ENCODE peak calls at places on chromosomes 6 and 20, in seven cellular contexts. F, X, J, S, L, H and B are unnamed samples.

GRCh38 chr20:56222945-56223344 is 25.6 kb upstream of the MC3R start:
- ATAC-seq in S (no peak), L (no peak), J (no peak), H (no peak), X (no peak), F (no peak), B (no peak)

GRCh38 chr20:9467995-9468394 is 46.4 kb upstream of the LAMP5 start:
- ATAC-seq in H (no peak), L (no peak), X (no peak), J (no peak), F (no peak), S (no peak), B (no peak)

GRCh38 chr6:118735320-118735719 is 83.9 kb upstream of the CEP85L start:
- ATAC-seq in J (peak), H (no peak), F (no peak), X (no peak), L (no peak), S (no peak), B (no peak)

GRCh38 chr20:44070139-44070900 is 116.7 kb downstream of the JPH2 start:
- ATAC-seq in S (peak), J (peak), X (peak), H (peak), F (no peak), L (no peak), B (peak)

GRCh38 chr6:90502866-90503407 is 83.9 kb downstream of the MAP3K7 start:
- ATAC-seq in X (no peak), F (no peak), J (no peak), L (no peak), H (peak), S (no peak), B (peak)

GRCh38 chr6:36677753-36678487 is 594 bp upstream of the CDKN1A start:
- ATAC-seq in L (no peak), S (no peak), X (no peak), F (no peak), H (no peak), J (no peak), B (peak)

GRCh38 chr20:53609501-53610445 is 16.1 kb upstream of the ZNF217 start:
- ATAC-seq in X (peak), J (peak), F (no peak), S (peak), L (peak), H (peak), B (peak)

GRCh38 chr20:5073154-5074049 is 46.4 kb downstream of the PCNA start:
- ATAC-seq in F (peak), L (peak), X (no peak), S (no peak), H (no peak), J (no peak), B (no peak)

GRCh38 chr6:16819752-16820151 is 58.5 kb upstream of the ATXN1 start:
- ATAC-seq in H (no peak), S (no peak), X (no peak), F (no peak), J (no peak), L (no peak), B (no peak)

GRCh38 chr6:47195251-47195650 is 114.5 kb downstream of the TNFRSF21 start:
- ATAC-seq in L (no peak), H (no peak), X (no peak), J (no peak), F (no peak), S (no peak), B (no peak)

GRCh38 chr6:109239192-109239917 is 142.9 kb downstream of the CD164 start:
- ATAC-seq in F (no peak), X (no peak), S (no peak), H (no peak), J (no peak), L (peak), B (no peak)

GRCh38 chr6:44512868-44513641 is 125.5 kb downstream of the CDC5L start:
- ATAC-seq in F (no peak), H (no peak), J (no peak), S (no peak), X (no peak), L (peak), B (peak)

GRCh38 chr20:11296951-11297350 is 620.7 kb upstream of the BTBD3 start:
- ATAC-seq in H (no peak), X (no peak), S (no peak), J (no peak), F (no peak), L (no peak), B (no peak)

GRCh38 chr6:71347119-71347518 is 58.5 kb downstream of the OGFRL1 start:
- ATAC-seq in L (peak), X (no peak), S (no peak), H (no peak), J (peak), F (no peak), B (no peak)

GRCh38 chr6:163014736-163015135 is 287.0 kb downstream of the PACRG start:
- ATAC-seq in L (no peak), S (no peak), F (no peak), H (no peak), X (no peak), J (no peak), B (no peak)

GRCh38 chr20:62489186-62489939 is 13.6 kb upstream of the GATA5 start:
- ATAC-seq in X (no peak), L (no peak), S (no peak), F (no peak), H (no peak), J (no peak), B (no peak)

GRCh38 chr20:53092772-53093171 is 120.6 kb downstream of the TSHZ2 start:
- ATAC-seq in F (no peak), H (no peak), J (no peak), X (no peak), S (no peak), L (no peak), B (no peak)

GRCh38 chr6:4913705-4914411 is 90.0 kb downstream of the RPP40 start:
- ATAC-seq in S (no peak), J (no peak), H (no peak), L (no peak), F (no peak), X (no peak), B (no peak)

GRCh38 chr6:106757267-106757666 is 127.9 kb downstream of the QRSL1 start:
- ATAC-seq in J (no peak), F (no peak), S (no peak), H (no peak), X (no peak), L (no peak), B (no peak)

GRCh38 chr6:135212020-135212806 is 31.1 kb downstream of the MYB start:
- ATAC-seq in S (no peak), L (no peak), H (peak), F (no peak), X (no peak), J (no peak), B (peak)

GRCh38 chr6:167855825-167856425 is 29.2 kb downstream of the AFDN start:
- ATAC-seq in L (peak), H (peak), X (no peak), J (no peak), S (no peak), F (no peak), B (peak)

GRCh38 chr20:9501473-9501872 is 12.9 kb upstream of the LAMP5 start:
- ATAC-seq in S (no peak), J (no peak), L (no peak), H (no peak), F (no peak), X (no peak), B (no peak)